ENCODE peak calls at places on chromosomes 11 and 22, in four cellular contexts. Z is body of pancreas, A is vagina, L is BE2C. K is an unnamed sample.

GRCh38 chr22:49538006-49538405 is 289.7 kb downstream of the BRD1 start:
- DNase-seq in A (no peak), L (no peak), Z (no peak), K (no peak)

GRCh38 chr22:48337957-48338792 is 1489.5 kb downstream of the BRD1 start:
- DNase-seq in Z (peak; percentile 0), A (no peak), L (no peak), K (no peak)

GRCh38 chr11:130426223-130427048 is 2.0 kb downstream of the ADAMTS8 start:
- DNase-seq in Z (peak; percentile 59), A (no peak), L (no peak), K (no peak)

GRCh38 chr11:117199916-117200812 is 994 bp downstream of the TAGLN start:
- DNase-seq in Z (no peak), L (no peak), A (no peak), K (no peak)

GRCh38 chr11:34364102-34364501 is 6.3 kb upstream of the ABTB2 start:
- DNase-seq in Z (no peak), A (no peak), L (no peak), K (no peak)

GRCh38 chr11:71971676-71972075 is 27.0 kb upstream of the IL18BP start:
- DNase-seq in A (no peak), L (no peak), Z (no peak), K (no peak)

GRCh38 chr11:108985611-108986279 is 320.9 kb downstream of the DDX10 start:
- DNase-seq in A (no peak), Z (no peak), L (no peak), K (peak; percentile 68)

GRCh38 chr11:68632802-68633201 is 51.5 kb upstream of the GAL start:
- DNase-seq in Z (peak; percentile 52), L (peak; percentile 83), A (no peak), K (peak; percentile 73)

GRCh38 chr11:82776377-82776776 is 42.7 kb upstream of the FAM181B start:
- DNase-seq in A (no peak), L (no peak), Z (no peak), K (no peak)

GRCh38 chr11:84522331-84522730 is 1104.8 kb downstream of the DLG2 start:
- DNase-seq in L (no peak), Z (no peak), A (no peak), K (no peak)

GRCh38 chr11:84518601-84519183 is 1108.5 kb downstream of the DLG2 start:
- DNase-seq in Z (no peak), L (peak; percentile 35), A (no peak), K (no peak)

GRCh38 chr11:84526250-84526649 is 1100.9 kb downstream of the DLG2 start:
- DNase-seq in A (no peak), Z (no peak), L (no peak), K (no peak)

GRCh38 chr11:84524422-84525051 is 1102.6 kb downstream of the DLG2 start:
- DNase-seq in Z (no peak), A (no peak), L (no peak), K (peak; percentile 6)
- TF ChIP-seq CTCF in Z (peak; percentile 14), A (no peak), L (peak; percentile 71), K (peak; percentile 34)

GRCh38 chr22:29470159-29470855 is 9.7 kb upstream of the NEFH start:
- DNase-seq in A (no peak), Z (peak; percentile 71), L (no peak), K (peak; percentile 59)

GRCh38 chr22:29475550-29475949 is 4.5 kb upstream of the NEFH start:
- DNase-seq in Z (no peak), A (no peak), L (peak; percentile 86), K (no peak)

GRCh38 chr22:29464581-29464980 is 15.4 kb upstream of the NEFH start:
- DNase-seq in L (no peak), A (no peak), Z (no peak), K (no peak)

GRCh38 chr22:29473001-29473400 is 7.0 kb upstream of the NEFH start:
- DNase-seq in Z (no peak), A (no peak), L (no peak), K (no peak)

DNA sequence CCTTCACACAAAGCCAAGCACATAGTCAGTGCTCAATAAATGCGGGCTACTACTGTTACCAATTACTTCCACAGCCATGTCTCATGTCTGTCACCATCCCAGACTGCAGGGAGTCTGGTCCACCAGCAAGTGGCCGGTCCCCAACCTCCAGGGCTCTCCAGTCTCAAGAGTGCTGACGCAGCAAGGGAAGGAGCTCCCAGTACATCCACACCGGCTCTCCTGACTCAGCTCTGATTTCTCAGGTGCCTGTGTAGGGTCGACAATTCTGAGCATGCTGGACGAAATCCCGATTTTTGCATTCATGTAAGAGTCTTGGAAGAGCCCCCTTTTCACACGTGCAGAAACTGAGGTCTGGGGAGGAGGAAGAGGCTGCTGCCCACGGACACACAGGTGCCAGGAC is 10.3 kb upstream of the NEFH start:
- DNase-seq in A (no peak), Z (no peak), L (no peak), K (no peak)
- H3K4me3 ChIP-seq in A (no peak overlapping the region), Z (no peak overlapping the region), L (no peak overlapping the region), K (no peak overlapping the region)

GRCh38 chr11:17633987-17634775 is 85.2 kb upstream of the MYOD1 start:
- DNase-seq in A (no peak), L (no peak), Z (no peak), K (no peak)

GRCh38 chr11:17633279-17633986 is 85.9 kb upstream of the MYOD1 start:
- DNase-seq in Z (no peak), L (no peak), A (no peak), K (no peak)

GRCh38 chr11:17629113-17629512 is 82.1 kb downstream of the OTOG start:
- DNase-seq in A (peak; percentile 96), L (no peak), Z (no peak), K (no peak)

GRCh38 chr11:17630936-17631335 is 83.9 kb downstream of the OTOG start:
- DNase-seq in L (no peak), Z (no peak), A (no peak), K (no peak)

DNA sequence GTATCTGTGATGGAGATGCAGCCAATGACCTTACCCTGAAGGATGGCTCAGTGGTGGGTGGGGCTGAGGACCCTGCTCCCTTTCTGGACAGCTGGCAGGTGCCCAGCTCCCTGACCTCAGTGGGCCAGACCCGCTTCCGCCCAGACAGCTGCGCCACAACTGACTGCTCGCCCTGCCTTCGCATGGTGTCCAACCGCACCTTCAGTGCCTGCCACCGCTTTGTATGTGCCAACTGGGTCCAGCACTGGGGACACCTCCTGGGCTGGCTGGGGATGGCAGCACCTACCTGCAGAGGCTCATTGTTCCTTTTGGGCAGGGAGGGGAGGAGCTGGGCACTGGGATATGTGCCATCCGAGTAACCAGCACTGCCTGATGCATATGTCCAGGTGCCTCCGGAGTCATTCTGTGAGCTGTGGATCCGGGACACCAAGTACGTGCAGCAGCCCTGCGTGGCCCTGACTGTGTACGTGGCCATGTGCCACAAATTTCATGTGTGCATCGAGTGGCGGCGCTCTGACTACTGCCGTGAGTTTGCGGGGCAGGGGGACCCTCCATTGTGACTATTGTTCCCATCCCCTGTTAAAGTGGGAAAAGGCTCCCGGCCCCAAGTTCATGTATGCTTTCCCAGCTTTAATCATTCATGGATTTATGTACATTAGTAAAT is 84.8 kb downstream of the OTOG start:
- DNase-seq in L (no peak), Z (no peak), A (no peak), K (no peak)
- TF ChIP-seq CTCF in L (no peak), Z (no peak), A (no peak), K (no peak)

GRCh38 chr11:67434395-67434881 is 3.0 kb downstream of the PTPRCAP start:
- DNase-seq in Z (no peak), A (no peak), L (no peak), K (no peak)

GRCh38 chr11:67436459-67437081 is 912 bp downstream of the PTPRCAP start:
- DNase-seq in Z (no peak), L (peak; percentile 57), A (no peak), K (no peak)

GRCh38 chr11:67435727-67436458 is 1.6 kb downstream of the PTPRCAP start:
- DNase-seq in L (no peak), A (no peak), Z (no peak), K (no peak)

GRCh38 chr11:67433536-67434394 is 3.7 kb downstream of the PTPRCAP start:
- DNase-seq in A (no peak), L (no peak), Z (no peak), K (no peak)

DNA sequence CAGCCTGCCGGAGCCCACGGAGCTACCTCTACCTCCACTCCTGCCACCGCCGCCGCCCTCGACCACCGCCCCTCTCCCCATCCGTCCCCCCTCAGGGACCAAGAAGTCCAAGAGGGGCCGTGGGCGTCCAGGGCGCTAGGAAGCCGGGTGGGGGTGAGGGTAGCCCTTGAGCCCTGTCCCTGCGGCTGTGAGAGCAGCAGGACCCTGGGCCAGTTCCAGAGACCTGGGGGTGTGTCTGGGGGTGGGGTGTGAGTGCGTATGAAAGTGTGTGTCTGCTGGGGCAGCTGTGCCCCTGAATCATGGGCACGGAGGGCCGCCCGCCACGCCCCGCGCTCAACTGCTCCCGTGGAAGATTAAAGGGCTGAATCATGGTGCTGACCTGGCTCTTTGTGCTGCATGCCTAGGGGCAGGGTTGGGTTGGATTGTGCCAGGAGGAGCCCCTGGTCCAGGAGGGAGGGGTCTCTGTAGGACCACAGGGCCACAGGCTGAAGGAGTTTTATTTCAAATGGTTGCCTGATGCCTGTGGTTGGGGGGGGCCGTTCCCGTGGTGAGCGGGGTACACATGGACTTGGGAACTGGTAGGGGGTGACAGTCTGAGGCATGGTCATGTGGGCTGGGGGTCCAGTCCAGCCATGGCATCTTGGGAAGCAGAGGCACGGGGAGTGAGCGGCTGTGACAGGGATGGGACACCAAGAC is 2.3 kb downstream of the PTPRCAP start:
- DNase-seq in A (no peak), L (no peak), Z (no peak), K (no peak)
- H3K4me3 ChIP-seq in A (no peak overlapping the region), L (no peak overlapping the region), Z (no peak overlapping the region), K (no peak overlapping the region)

DNA sequence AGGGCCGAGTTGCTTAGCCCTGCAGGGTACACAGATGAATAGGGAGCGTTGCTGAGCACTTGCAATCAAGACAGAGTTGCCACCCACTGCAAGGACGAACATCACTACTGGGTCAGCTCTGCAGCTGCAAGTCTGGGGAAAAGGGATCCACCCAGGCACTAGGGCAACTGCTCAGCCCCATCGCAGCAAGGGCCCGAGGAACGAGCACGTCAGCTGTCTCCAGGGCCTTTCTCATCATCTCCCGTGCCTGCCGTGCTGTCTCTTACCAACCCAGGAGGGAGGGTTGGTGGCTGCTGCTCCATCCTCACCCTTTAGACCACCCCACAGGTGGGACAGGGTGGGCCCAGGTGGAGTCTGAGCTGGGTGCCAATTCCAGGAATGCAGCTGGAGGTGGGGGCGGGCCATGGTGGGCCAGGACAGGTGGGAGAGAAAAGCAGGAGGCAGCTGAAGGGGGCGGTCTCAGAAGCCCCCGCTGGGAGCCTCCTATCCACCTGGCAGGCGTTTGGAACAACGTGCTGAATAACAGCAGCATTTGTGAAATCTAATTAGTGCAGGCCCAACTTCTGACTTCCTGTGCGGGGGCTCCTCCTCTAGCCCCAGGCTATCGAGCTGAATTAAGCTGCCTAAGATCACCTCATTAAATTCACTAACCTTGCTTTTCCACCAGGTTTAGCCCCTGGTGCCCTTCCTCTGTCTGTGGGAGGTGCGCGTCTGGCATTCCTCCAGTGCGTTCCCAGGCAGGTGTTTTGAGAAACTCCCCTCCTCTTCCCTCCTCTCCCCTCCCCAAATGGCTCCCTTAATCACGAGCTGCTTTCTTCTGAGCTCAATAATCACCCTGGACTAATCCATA is 252.5 kb downstream of the ST3GAL4 start:
- DNase-seq in Z (no peak), L (peak; percentile 37), A (no peak), K (no peak)
- TF ChIP-seq CTCF in Z (no peak), L (no peak), A (no peak), K (no peak)

GRCh38 chr11:3164138-3164539 is 971 bp downstream of the OSBPL5 start:
- DNase-seq in A (no peak), L (peak; percentile 4), Z (peak; percentile 7), K (peak; percentile 35)

GRCh38 chr11:3164540-3165151 is 464 bp downstream of the OSBPL5 start:
- DNase-seq in L (peak; percentile 5), Z (peak; percentile 7), A (no peak), K (no peak)

GRCh38 chr11:3165916-3166267 is 782 bp upstream of the OSBPL5 start:
- DNase-seq in L (no peak), A (no peak), Z (no peak), K (no peak)

GRCh38 chr11:3166268-3167142 is 1.4 kb upstream of the OSBPL5 start:
- DNase-seq in A (no peak), Z (no peak), L (no peak), K (no peak)

GRCh38 chr11:3165152-3165705 is at the start of gene OSBPL5:
- DNase-seq in Z (peak; percentile 85), A (no peak), L (peak; percentile 60), K (peak; percentile 72)
- H3K4me3 ChIP-seq in Z (peak within 1 kb of the TSS; percentile 45), A (peak within 1 kb of the TSS; percentile 67), L (peak within 1 kb of the TSS; percentile 56), K (peak within 1 kb of the TSS; percentile 75)

K was measured in fibroblast of villous mesenchyme.